ENCODE peak calls at places on chromosomes 4 and X, in six cellular contexts. W, I, Z, N, T and C are unnamed samples.

GRCh38 chr4:156954598-156954997 is 17.0 kb downstream of the PDGFC start:
- DNase-seq in T (no peak), W (no peak), N (no peak), I (no peak), Z (no peak), C (no peak)

GRCh38 chr4:175369087-175369486 is 443.0 kb downstream of the GPM6A start:
- DNase-seq in W (no peak), N (no peak), T (no peak), Z (peak; percentile 59), I (peak; percentile 9), C (no peak)

GRCh38 chrX:148380107-148380506 is 120.3 kb upstream of the AFF2 start:
- DNase-seq in Z (no peak), T (no peak), N (no peak), I (no peak), W (peak; percentile 25), C (no peak)

GRCh38 chr4:177862541-177863176 is 420.4 kb upstream of the AGA start:
- DNase-seq in I (no peak), N (no peak), T (no peak), W (no peak), Z (no peak), C (no peak)

GRCh38 chrX:24987731-24988130 is 28.0 kb downstream of the ARX start:
- DNase-seq in Z (no peak), W (no peak), T (no peak), I (no peak), N (no peak), C (no peak)

GRCh38 chrX:13091111-13091765 is 46.8 kb upstream of the FAM9C start:
- DNase-seq in I (no peak), W (no peak), T (no peak), Z (no peak), N (no peak), C (no peak)

GRCh38 chr4:134666640-134667039 is 465.1 kb upstream of the PABPC4L start:
- DNase-seq in I (no peak), Z (no peak), W (no peak), N (no peak), T (no peak), C (no peak)

GRCh38 chr4:102114118-102114630 is 231.1 kb downstream of the SLC39A8 start:
- DNase-seq in N (no peak), Z (peak; percentile 6), W (no peak), I (no peak), T (no peak), C (no peak)

GRCh38 chr4:93772858-93773257 is 55.7 kb upstream of the ATOH1 start:
- DNase-seq in T (no peak), N (no peak), I (no peak), Z (no peak), W (no peak), C (no peak)

GRCh38 chrX:121011254-121011653 is 25.7 kb upstream of the CT47A1 start:
- DNase-seq in I (no peak), T (no peak), W (no peak), Z (no peak), N (no peak), C (no peak)
- TF ChIP-seq CTCF in I (no peak), T (no peak), W (no peak), Z (no peak), N (no peak), C (no peak)

GRCh38 chr4:1215347-1216075 is 33.4 kb downstream of the CTBP1 start:
- DNase-seq in Z (no peak), N (peak; percentile 43), W (peak; percentile 97), I (no peak), T (no peak), C (peak; percentile 87)
- H3K4me3 ChIP-seq in Z (no peak overlapping the region), N (no peak overlapping the region), W (no peak overlapping the region), I (no peak overlapping the region), T (no peak overlapping the region), C (no peak overlapping the region)

GRCh38 chrX:120377179-120377578 is 15.3 kb downstream of the ATP1B4 start:
- DNase-seq in N (no peak), I (no peak), W (no peak), T (no peak), Z (no peak), C (no peak)

GRCh38 chrX:120378570-120378969 is 16.7 kb downstream of the ATP1B4 start:
- DNase-seq in T (no peak), W (no peak), N (no peak), Z (no peak), I (no peak), C (no peak)

GRCh38 chrX:120380699-120381098 is 18.8 kb downstream of the ATP1B4 start:
- DNase-seq in I (peak; percentile 29), Z (no peak), T (no peak), N (no peak), W (peak; percentile 62), C (no peak)
- TF ChIP-seq CTCF in I (peak; percentile 47), Z (peak; percentile 9), T (peak; percentile 49), N (no peak), W (peak; percentile 67), C (peak; percentile 47)

GRCh38 chrX:3603026-3603661 is 110.3 kb downstream of the PRKX start:
- DNase-seq in Z (no peak), T (no peak), N (no peak), W (no peak), I (no peak), C (no peak)

GRCh38 chrX:3598046-3598605 is 115.3 kb downstream of the PRKX start:
- DNase-seq in Z (no peak), N (no peak), W (no peak), I (peak; percentile 46), T (no peak), C (no peak)

GRCh38 chrX:3599787-3600465 is 113.5 kb downstream of the PRKX start:
- DNase-seq in Z (peak; percentile 46), I (no peak), N (no peak), W (no peak), T (no peak), C (no peak)

DNA sequence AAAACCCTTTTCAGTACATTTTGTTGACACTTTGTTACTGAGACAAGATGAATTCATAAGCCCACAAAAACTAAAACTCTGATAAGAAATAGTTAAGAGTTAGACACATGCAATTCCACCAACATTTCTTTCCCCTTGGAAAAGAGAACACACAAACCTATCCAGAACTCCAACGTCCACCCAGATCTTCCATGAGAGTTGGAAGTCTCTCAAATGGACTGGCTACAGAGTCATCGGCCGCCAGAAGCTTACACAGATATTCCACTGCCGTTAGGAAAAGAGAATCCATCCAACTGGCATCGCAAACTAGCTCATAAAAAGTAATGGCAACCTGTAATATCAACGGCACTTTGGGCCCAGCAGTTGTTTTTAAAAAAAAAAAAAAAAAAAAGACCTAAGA is 114.8 kb downstream of the PRKX start:
- DNase-seq in T (no peak), I (no peak), N (no peak), W (no peak), Z (peak; percentile 16), C (no peak)
- H3K4me3 ChIP-seq in T (no peak overlapping the region), I (no peak overlapping the region), N (no peak overlapping the region), W (no peak overlapping the region), Z (no peak overlapping the region), C (no peak overlapping the region)

DNA sequence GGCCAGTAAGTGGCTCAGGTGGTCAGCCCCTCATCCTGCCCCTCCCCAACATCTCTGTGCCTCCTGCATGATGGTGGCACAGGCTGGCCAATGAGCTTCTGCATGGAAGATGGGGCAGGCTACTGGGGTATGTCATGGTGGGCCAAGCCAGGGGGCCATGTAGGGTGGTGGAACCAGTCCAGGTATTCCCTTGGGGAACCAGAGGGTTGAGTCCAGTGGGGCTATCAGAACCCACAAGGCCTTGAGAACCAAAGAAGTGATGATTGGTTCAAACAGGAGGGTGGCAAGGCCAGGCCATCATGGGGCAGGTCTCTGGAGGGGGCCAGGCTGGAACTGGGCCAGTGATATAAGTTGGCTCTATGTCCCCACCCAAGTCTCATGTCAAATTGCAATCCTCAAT is 18.8 kb upstream of the PPP2R2C start:
- DNase-seq in I (no peak), T (no peak), W (no peak), N (no peak), Z (no peak), C (no peak)
- TF ChIP-seq CTCF in I (no peak), T (no peak), W (no peak), N (no peak), Z (no peak), C (no peak)

DNA sequence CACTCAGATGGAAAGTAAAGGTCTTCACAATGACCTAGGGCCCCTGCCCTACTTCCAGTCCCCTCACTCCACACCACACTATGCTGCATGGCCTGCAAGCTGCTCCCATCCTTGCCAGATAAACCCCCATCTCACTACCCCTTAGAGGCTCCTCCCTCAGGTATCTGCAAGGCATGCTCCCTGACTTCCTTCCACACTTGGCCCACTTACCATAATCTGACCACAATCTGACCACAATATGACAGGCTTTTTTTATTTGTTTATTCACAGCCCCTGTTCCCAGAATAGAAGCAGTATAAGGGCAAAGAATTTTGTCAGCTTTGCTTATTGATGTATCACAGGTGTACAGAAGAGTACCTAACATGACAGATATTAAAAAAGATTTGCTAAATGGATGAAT is 124.7 kb downstream of the CAMK2D start:
- DNase-seq in N (no peak), I (no peak), W (peak; percentile 78), Z (peak; percentile 81), T (no peak), C (no peak)
- H3K4me3 ChIP-seq in N (no peak overlapping the region), I (no peak overlapping the region), W (peak overlapping the region; percentile 5), Z (peak overlapping the region; percentile 2), T (no peak overlapping the region), C (no peak overlapping the region)

DNA sequence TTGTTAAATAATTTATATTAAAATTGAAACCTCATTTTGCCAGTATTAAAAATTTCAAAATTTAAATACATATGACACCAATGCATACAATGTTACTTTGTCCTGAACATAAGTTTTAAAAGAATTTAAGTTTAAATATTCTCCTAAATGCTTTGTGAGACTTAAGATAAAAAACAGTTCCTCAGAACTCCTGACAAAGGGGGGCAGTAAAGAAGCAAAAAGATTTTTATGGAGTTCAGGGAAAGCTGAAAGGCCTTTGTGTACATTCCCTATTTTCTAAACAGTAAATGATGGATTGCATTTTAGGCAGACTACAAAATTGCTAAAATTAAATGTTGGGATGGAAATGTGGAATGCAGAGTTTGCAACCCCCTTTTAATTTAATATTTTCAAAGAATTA is 81.8 kb downstream of the SNCA start:
- DNase-seq in N (no peak), T (no peak), I (no peak), W (no peak), Z (peak; percentile 4), C (no peak)
- TF ChIP-seq CTCF in N (no peak), T (no peak), I (no peak), W (no peak), Z (peak; percentile 24), C (no peak)

DNA sequence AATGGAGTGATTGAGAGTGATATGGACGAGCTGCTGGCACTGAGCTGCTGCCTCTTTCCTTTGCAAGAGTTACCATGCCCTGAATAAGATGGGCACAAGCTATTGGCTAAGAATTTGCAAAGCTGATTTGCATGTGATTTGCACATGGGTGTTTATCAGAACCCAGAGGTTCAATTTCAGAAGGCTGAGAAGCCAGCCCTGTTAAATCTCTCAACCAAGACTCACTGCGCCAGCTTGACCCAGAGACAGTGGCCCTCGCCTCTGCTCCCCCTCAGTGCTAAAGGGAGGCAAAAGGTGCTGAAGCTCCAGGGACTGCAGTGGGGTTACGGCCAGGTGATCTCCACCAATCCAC is 701 bp downstream of the ARHGAP4 start:
- DNase-seq in I (no peak), N (no peak), W (peak; percentile 81), T (no peak), Z (no peak), C (no peak)
- H3K4me3 ChIP-seq in I (no peak overlapping the region), N (peak overlapping the region; percentile 59), W (peak overlapping the region; percentile 90), T (peak overlapping the region; percentile 87), Z (no peak overlapping the region), C (peak overlapping the region; percentile 85)

GRCh38 chr4:7333801-7334421 is 100.8 kb downstream of the PSAPL1 start:
- DNase-seq in I (no peak), W (no peak), Z (no peak), N (no peak), T (no peak), C (no peak)
- TF ChIP-seq CTCF in I (no peak), W (no peak), Z (no peak), N (no peak), T (no peak), C (no peak)